ENCODE peak calls at places on chromosomes 12 and 14, in five cellular contexts. Q is ELR, P is dorsolateral prefrontal cortex, Y is naive B cell, A is amniotic stem cell. C is an unnamed sample.

GRCh38 chr12:81991868-81992267 is 232.7 kb upstream of the PPFIA2 start:
- DNase-seq in Q (no peak), A (no peak), Y (no peak), P (no peak), C (no peak)

GRCh38 chr12:29742646-29743045 is 41.1 kb downstream of the TMTC1 start:
- DNase-seq in Q (no peak), P (no peak), Y (no peak), A (no peak), C (no peak)

GRCh38 chr12:96132819-96133218 is 61.4 kb upstream of the ELK3 start:
- DNase-seq in P (no peak), Y (no peak), A (no peak), Q (peak; percentile 21), C (no peak)

GRCh38 chr14:60720391-60720790 is 3.8 kb downstream of the SIX4 start:
- DNase-seq in P (no peak), Y (no peak), Q (no peak), A (no peak), C (no peak)

GRCh38 chr12:104490221-104490620 is 33.5 kb downstream of the CHST11 start:
- DNase-seq in P (no peak), Y (no peak), Q (no peak), A (no peak), C (no peak)

GRCh38 chr12:109309441-109310246 is 560 bp upstream of the FOXN4 start:
- DNase-seq in P (no peak), Q (no peak), Y (no peak), A (no peak), C (no peak)

GRCh38 chr12:12557733-12558132 is 4.9 kb downstream of the DUSP16 start:
- DNase-seq in Q (no peak), P (no peak), Y (no peak), A (no peak), C (no peak)

GRCh38 chr12:56565510-56566101 is 44.0 kb downstream of the RBMS2 start:
- DNase-seq in Q (peak; percentile 45), P (no peak), A (peak; percentile 52), Y (no peak), C (peak; percentile 64)

GRCh38 chr12:124394462-124395128 is 99.7 kb downstream of the RFLNA start:
- DNase-seq in A (no peak), Y (no peak), Q (no peak), P (no peak), C (no peak)

GRCh38 chr14:23101213-23101970 is 3.4 kb downstream of the CIROP start:
- DNase-seq in Y (no peak), Q (no peak), A (no peak), P (no peak), C (no peak)

GRCh38 chr14:100654025-100654813 is 67.0 kb upstream of the BEGAIN start:
- DNase-seq in A (no peak), Y (no peak), Q (no peak), P (no peak), C (no peak)

C was measured in smooth muscle cell of the brain vasculature.